ENCODE peak calls at places on chromosomes 7 and 10, in four cellular contexts. W is K562, U is GM12865, A is PC-3. D is an unnamed sample.

GRCh38 chr10:24446739-24447138 is 237.8 kb downstream of the KIAA1217 start:
- DNase-seq in W (no peak), U (no peak), A (peak; percentile 45), D (no peak)

GRCh38 chr7:152140560-152140959 is 115.1 kb downstream of the GALNT11 start:
- DNase-seq in W (no peak), U (no peak), A (no peak), D (no peak)

GRCh38 chr7:134434701-134435100 is 24.2 kb downstream of the AKR1B1 start:
- DNase-seq in W (no peak), U (no peak), A (no peak), D (no peak)

GRCh38 chr7:8217200-8218068 is 44.5 kb downstream of the ICA1 start:
- DNase-seq in W (peak; percentile 40), U (peak; percentile 85), A (peak; percentile 80), D (peak; percentile 36)

GRCh38 chr7:138608292-138608691 is 92.9 kb downstream of the SVOPL start:
- DNase-seq in W (no peak), U (peak; percentile 49), A (no peak), D (no peak)

GRCh38 chr10:93456480-93456879 is 25.7 kb downstream of the MYOF start:
- DNase-seq in W (no peak), U (no peak), A (no peak), D (no peak)

GRCh38 chr7:2955177-2955768 is 88.4 kb downstream of the CARD11 start:
- DNase-seq in W (peak; percentile 35), U (no peak), A (no peak), D (no peak)

GRCh38 chr10:36779238-36779846 is 346.1 kb upstream of the ANKRD30A start:
- DNase-seq in W (peak; percentile 10), U (no peak), A (peak; percentile 100), D (peak; percentile 51)

GRCh38 chr10:114362831-114363355 is 41.4 kb downstream of the AFAP1L2 start:
- DNase-seq in W (no peak), U (no peak), A (no peak), D (no peak)

GRCh38 chr10:122267849-122268737 is 3.0 kb upstream of the BTBD16 start:
- DNase-seq in W (peak; percentile 75), U (peak; percentile 45), A (peak; percentile 50), D (peak; percentile 73)

GRCh38 chr10:93993782-93994668 is at the start of gene PLCE1:
- DNase-seq in W (peak; percentile 57), U (peak; percentile 14), A (peak; percentile 69), D (peak; percentile 41)

GRCh38 chr10:36494386-36494785 is 631.0 kb upstream of the ANKRD30A start:
- DNase-seq in W (no peak), U (no peak), A (peak; percentile 100), D (no peak)

GRCh38 chr10:130618636-130619035 is 482.4 kb downstream of the GLRX3 start:
- DNase-seq in W (no peak), U (no peak), A (peak; percentile 6), D (no peak)

GRCh38 chr10:98403812-98404504 is 11.0 kb downstream of the PYROXD2 start:
- DNase-seq in W (no peak), U (peak; percentile 77), A (peak; percentile 70), D (no peak)

GRCh38 chr7:117875566-117875965 is 2.3 kb upstream of the CTTNBP2 start:
- DNase-seq in W (no peak), U (peak; percentile 7), A (peak; percentile 14), D (peak; percentile 49)

GRCh38 chr10:32373031-32373430 is 26.1 kb upstream of the EPC1 start:
- DNase-seq in W (no peak), U (no peak), A (no peak), D (no peak)

GRCh38 chr7:51069411-51070083 is 247.1 kb downstream of the COBL start:
- DNase-seq in W (no peak), U (no peak), A (peak; percentile 96), D (no peak)

GRCh38 chr7:99132922-99133321 is 11.0 kb downstream of the SMURF1 start:
- DNase-seq in W (no peak), U (no peak), A (peak; percentile 53), D (no peak)

GRCh38 chr7:18166002-18166401 is 138.4 kb upstream of the PRPS1L1 start:
- DNase-seq in W (no peak), U (no peak), A (no peak), D (no peak)

GRCh38 chr10:484925-485661 is 204.4 kb downstream of the DIP2C start:
- DNase-seq in W (no peak), U (peak; percentile 74), A (peak; percentile 7), D (no peak)

GRCh38 chr10:126124923-126125322 is 228.6 kb downstream of the FANK1 start:
- DNase-seq in W (no peak), U (no peak), A (no peak), D (no peak)

GRCh38 chr7:134724606-134725005 is 54.8 kb upstream of the CALD1 start:
- DNase-seq in W (no peak), U (peak; percentile 60), A (peak; percentile 53), D (peak; percentile 29)

GRCh38 chr10:111142082-111142481 is 65.3 kb downstream of the ADRA2A start:
- DNase-seq in W (peak; percentile 22), U (no peak), A (no peak), D (no peak)

GRCh38 chr7:63096141-63096540 is 902.5 kb upstream of the ZNF722 start:
- DNase-seq in W (no peak), U (no peak), A (no peak), D (no peak)

GRCh38 chr7:127437772-127438330 is 45.3 kb upstream of the ZNF800 start:
- DNase-seq in W (no peak), U (no peak), A (peak; percentile 81), D (no peak)

GRCh38 chr10:24650669-24651391 is 72.9 kb downstream of the ARHGAP21 start:
- DNase-seq in W (no peak), U (no peak), A (no peak), D (no peak)

GRCh38 chr7:81527651-81528050 is 242.2 kb downstream of the HGF start:
- DNase-seq in W (no peak), U (peak; percentile 32), A (peak; percentile 42), D (no peak)
- TF ChIP-seq CTCF in W (no peak), U (peak; percentile 4), A (peak; percentile 50), D (no peak)

GRCh38 chr10:132735341-132735775 is 50.6 kb downstream of the NKX6-2 start:
- DNase-seq in W (no peak), U (no peak), A (no peak), D (no peak)
- TF ChIP-seq CTCF in W (no peak), U (no peak), A (no peak), D (no peak)

DNA sequence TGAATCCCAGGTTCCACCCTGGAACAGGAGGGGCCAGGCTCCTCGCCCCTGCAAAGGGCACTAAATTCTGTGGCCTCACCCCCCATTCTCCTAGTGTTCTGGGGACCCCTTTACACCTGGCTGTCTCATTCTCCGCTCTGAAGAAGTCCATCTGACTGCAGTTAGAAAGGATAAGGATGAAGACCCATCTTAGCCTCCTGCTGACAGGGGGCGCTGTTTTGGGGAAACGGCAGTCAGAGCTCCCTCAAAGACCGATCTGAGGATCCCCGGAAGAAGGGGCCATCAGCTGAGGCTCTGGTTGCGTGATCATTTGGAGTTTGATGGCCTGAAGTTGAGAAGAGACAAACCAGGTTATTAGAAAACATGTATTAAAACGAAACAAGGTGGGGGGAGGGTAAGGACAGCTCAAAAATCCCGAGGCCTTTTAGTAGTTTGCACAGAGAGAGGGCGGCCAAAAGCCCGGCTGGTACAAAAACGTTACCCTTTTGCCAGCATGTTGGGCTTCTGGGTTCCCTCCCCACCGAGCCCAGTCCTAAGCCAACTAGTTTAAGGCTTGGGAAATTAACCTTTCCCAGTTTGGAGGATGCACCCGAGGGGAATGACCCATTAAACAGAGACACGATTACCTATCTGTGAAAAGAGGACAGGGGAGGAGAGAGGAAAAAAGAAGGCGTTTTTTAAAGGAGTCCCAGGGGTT is 102.8 kb downstream of the CHN2 start:
- DNase-seq in W (peak; percentile 41), U (peak; percentile 28), A (no peak), D (peak; percentile 30)
- TF ChIP-seq CTCF in W (peak; percentile 48), U (peak; percentile 25), A (peak; percentile 53), D (peak; percentile 43)

GRCh38 chr7:95917622-95918021 is 145.3 kb downstream of the DYNC1I1 start:
- DNase-seq in W (no peak), U (no peak), A (no peak), D (no peak)
- TF ChIP-seq CTCF in W (no peak), U (no peak), A (no peak), D (no peak)